ENCODE peak calls at places on chromosome 20, in six cellular contexts. Z is adipocyte, E is mammary epithelial cell, L is fibroblast of lung, X is sigmoid colon, R is aorta. A is an unnamed sample.
A peak's percentile ranks its signal among the peaks of the same experiment; 100 is the strongest.

GRCh38 chr20:53623454-53624206 is 30.0 kb upstream of the ZNF217 start:
- DNase-seq in Z (peak; percentile 86), E (peak; percentile 69), L (peak; percentile 76), X (peak; percentile 87), R (peak; percentile 84), A (peak; percentile 84)

GRCh38 chr20:2798095-2798805 is 2.2 kb downstream of the CPXM1 start:
- DNase-seq in Z (no peak), E (no peak), L (no peak), X (no peak), R (no peak), A (no peak)

GRCh38 chr20:58225490-58226200 is 2.8 kb downstream of the ANKRD60 start:
- DNase-seq in Z (no peak), E (no peak), L (no peak), X (peak; percentile 30), R (no peak), A (no peak)

GRCh38 chr20:16759161-16759523 is 11.0 kb downstream of the OTOR start:
- DNase-seq in Z (no peak), E (no peak), L (no peak), X (no peak), R (no peak), A (no peak)

GRCh38 chr20:48007356-48007755 is 222.1 kb upstream of the SULF2 start:
- DNase-seq in Z (no peak), E (no peak), L (no peak), X (no peak), R (no peak), A (no peak)

GRCh38 chr20:4217349-4217761 is 202.0 kb upstream of the RNF24 start:
- DNase-seq in Z (no peak), E (peak; percentile 31), L (peak; percentile 19), X (no peak), R (no peak), A (no peak)

GRCh38 chr20:354298-354977 is 7.5 kb downstream of the NRSN2 start:
- DNase-seq in Z (peak; percentile 93), E (peak; percentile 56), L (peak; percentile 61), X (peak; percentile 86), R (peak; percentile 77), A (peak; percentile 30)

GRCh38 chr20:38125157-38126056 is 39.7 kb downstream of the TGM2 start:
- DNase-seq in Z (no peak), E (no peak), L (peak; percentile 73), X (peak; percentile 79), R (peak; percentile 95), A (peak; percentile 75)

GRCh38 chr20:25287631-25288290 is 39.9 kb downstream of the PYGB start:
- DNase-seq in Z (no peak), E (no peak), L (no peak), X (peak; percentile 18), R (peak; percentile 5), A (no peak)

GRCh38 chr20:32535316-32535952 is 49.7 kb downstream of the NOL4L start:
- DNase-seq in Z (no peak), E (no peak), L (no peak), X (no peak), R (no peak), A (no peak)

GRCh38 chr20:22717466-22717865 is 133.1 kb upstream of the FOXA2 start:
- DNase-seq in Z (peak; percentile 46), E (no peak), L (no peak), X (no peak), R (peak; percentile 59), A (no peak)

GRCh38 chr20:55160022-55160421 is 684.6 kb downstream of the DOK5 start:
- DNase-seq in Z (no peak), E (peak; percentile 54), L (peak; percentile 75), X (no peak), R (no peak), A (peak; percentile 84)

GRCh38 chr20:5065489-5066383 is 54.0 kb downstream of the PCNA start:
- DNase-seq in Z (peak; percentile 78), E (peak; percentile 99), L (peak; percentile 96), X (peak; percentile 68), R (peak; percentile 96), A (peak; percentile 99)

GRCh38 chr20:43558412-43559146 is at the start of gene SGK2:
- DNase-seq in Z (peak; percentile 70), E (no peak), L (peak; percentile 67), X (no peak), R (no peak), A (peak; percentile 27)
- H3K4me3 ChIP-seq in Z (peak within 1 kb of the TSS; percentile 53), E (no peak within 1 kb of the TSS), L (no peak within 1 kb of the TSS), X (no peak within 1 kb of the TSS), R (no peak within 1 kb of the TSS), A (no peak within 1 kb of the TSS)

GRCh38 chr20:63642518-63643247 is 10.5 kb downstream of the STMN3 start:
- DNase-seq in Z (no peak), E (no peak), L (no peak), X (no peak), R (no peak), A (no peak)
- H3K36me3 ChIP-seq in Z (no peaks in the 10 kb centered on the region), E (no peaks in the 10 kb centered on the region), L (no peaks in the 10 kb centered on the region), X (no peaks in the 10 kb centered on the region), R (no peaks in the 10 kb centered on the region), A (peaks cover 3% of the 10 kb centered on the region)

GRCh38 chr20:29443819-29444218 is 1813.6 kb upstream of the DEFB115 start:
- DNase-seq in Z (no peak), E (no peak), L (no peak), X (no peak), R (no peak), A (no peak)

GRCh38 chr20:29452186-29452585 is 1805.3 kb upstream of the DEFB115 start:
- DNase-seq in Z (no peak), E (no peak), L (peak; percentile 0), X (no peak), R (no peak), A (no peak)

DNA sequence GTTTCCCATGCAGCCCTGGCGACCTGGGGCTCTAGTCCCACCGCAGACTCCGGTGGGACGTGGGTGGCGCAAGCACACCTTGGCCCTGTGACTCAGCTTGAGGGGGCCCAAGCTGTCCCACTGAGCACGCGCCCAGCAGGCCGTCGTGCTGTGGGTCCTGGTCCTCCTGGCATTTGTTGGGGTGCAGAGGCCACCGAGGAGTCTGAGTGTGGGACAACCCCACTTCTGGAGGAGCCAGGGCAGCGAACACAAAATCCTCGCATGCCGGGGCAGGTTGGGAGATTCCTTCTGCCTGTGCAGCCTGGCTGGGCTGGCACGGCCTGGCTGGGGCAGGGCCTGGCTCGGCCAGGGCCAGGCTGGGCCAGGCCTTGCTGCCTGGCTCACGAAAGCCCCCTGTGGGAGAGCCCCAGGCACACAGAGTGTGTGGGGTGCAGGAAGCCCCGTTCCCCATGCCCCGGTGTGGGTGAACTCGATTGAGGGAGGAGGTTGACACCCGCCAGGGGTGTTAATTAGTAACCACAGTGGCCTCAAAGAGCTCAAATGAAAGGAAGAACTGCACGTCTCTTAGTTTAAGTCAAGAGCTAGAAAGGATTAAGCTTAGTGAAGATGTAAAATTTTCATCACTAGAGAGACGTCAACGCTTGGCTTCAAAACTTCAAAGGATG is 1808.5 kb upstream of the DEFB115 start:
- DNase-seq in Z (no peak), E (no peak), L (no peak), X (no peak), R (peak; percentile 32), A (no peak)
- H3K9me3 ChIP-seq in Z (no peaks in the 10 kb centered on the region), E (peaks cover 14% of the 10 kb centered on the region), L (no peaks in the 10 kb centered on the region), X (no peaks in the 10 kb centered on the region), R (no peaks in the 10 kb centered on the region), A (no peaks in the 10 kb centered on the region)

DNA sequence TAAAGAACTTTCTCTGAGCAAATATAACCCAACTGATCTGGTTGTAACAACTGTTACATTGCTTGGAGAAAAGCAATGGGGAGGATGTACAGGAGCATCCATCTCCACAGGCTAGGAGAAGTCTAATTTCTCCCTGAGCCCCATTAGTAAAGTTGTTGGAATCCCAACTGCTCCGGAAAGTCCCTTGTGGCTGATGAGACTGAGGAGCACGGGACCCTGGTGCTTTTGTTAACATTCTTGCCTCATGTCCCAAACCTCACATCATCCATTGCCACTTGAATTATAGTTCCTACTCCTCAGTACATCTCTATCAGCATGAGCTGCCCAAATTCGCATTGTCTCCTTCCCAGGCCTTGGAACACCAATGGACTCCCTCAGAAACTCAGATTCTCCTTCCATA is 260.6 kb upstream of the BMP2 start:
- DNase-seq in Z (no peak), E (no peak), L (peak; percentile 20), X (no peak), R (no peak), A (no peak)
- H3K4me3 ChIP-seq in Z (no peak overlapping the region), E (no peak overlapping the region), L (no peak overlapping the region), X (no peak overlapping the region), R (no peak overlapping the region), A (no peak overlapping the region)